ENCODE peak calls at places on chromosome 4, in four cellular contexts. One of them, this sample, is unnamed. For H3K9me3, the result is how much of the 10 kb centered on the place peaks cover.

GRCh38 chr4:119626420-119626819 is 2.2 kb downstream of the PDE5A start:
- DNase-seq in colonic mucosa: no peak
- DNase-seq in tibial nerve: peak
- DNase-seq in psoas muscle: no peak
- DNase-seq in this sample: no peak

GRCh38 chr4:75892508-75892907 is 9.7 kb downstream of the PPEF2 start:
- DNase-seq in tibial nerve: no peak
- DNase-seq in psoas muscle: no peak
- DNase-seq in colonic mucosa: no peak
- DNase-seq in this sample: no peak

GRCh38 chr4:107210450-107211239 is 174.5 kb upstream of the DKK2 start:
- DNase-seq in psoas muscle: no peak
- DNase-seq in tibial nerve: no peak
- DNase-seq in colonic mucosa: no peak
- DNase-seq in this sample: no peak

GRCh38 chr4:33715996-33716395 is 2528.3 kb downstream of the ARAP2 start:
- DNase-seq in psoas muscle: no peak
- DNase-seq in colonic mucosa: no peak
- DNase-seq in tibial nerve: no peak
- DNase-seq in this sample: no peak

GRCh38 chr4:6909970-6910339 is 329 bp downstream of the TBC1D14 start:
- DNase-seq in tibial nerve: no peak
- DNase-seq in psoas muscle: peak
- DNase-seq in colonic mucosa: peak
- DNase-seq in this sample: peak

GRCh38 chr4:144611850-144612249 is 34.1 kb upstream of the HHIP start:
- DNase-seq in colonic mucosa: no peak
- DNase-seq in psoas muscle: no peak
- DNase-seq in tibial nerve: no peak
- DNase-seq in this sample: no peak

GRCh38 chr4:46392421-46392820 is 2.5 kb upstream of the GABRA2 start:
- DNase-seq in colonic mucosa: no peak
- DNase-seq in psoas muscle: no peak
- DNase-seq in tibial nerve: no peak
- DNase-seq in this sample: no peak

GRCh38 chr4:124401611-124402010 is 310.9 kb downstream of the ANKRD50 start:
- DNase-seq in psoas muscle: no peak
- DNase-seq in tibial nerve: no peak
- DNase-seq in colonic mucosa: no peak
- DNase-seq in this sample: no peak

GRCh38 chr4:130306566-130306965 is 1210.6 kb downstream of the C4orf33 start:
- DNase-seq in colonic mucosa: no peak
- DNase-seq in psoas muscle: no peak
- DNase-seq in tibial nerve: no peak
- DNase-seq in this sample: no peak

GRCh38 chr4:76023381-76023780 is at the start of gene CXCL10:
- DNase-seq in psoas muscle: no peak
- DNase-seq in tibial nerve: no peak
- DNase-seq in colonic mucosa: no peak
- DNase-seq in this sample: no peak

GRCh38 chr4:35970366-35970960 is 273.9 kb downstream of the ARAP2 start:
- DNase-seq in colonic mucosa: no peak
- DNase-seq in tibial nerve: no peak
- DNase-seq in psoas muscle: no peak
- DNase-seq in this sample: no peak

GRCh38 chr4:156623376-156623775 is 348.2 kb downstream of the PDGFC start:
- DNase-seq in psoas muscle: no peak
- DNase-seq in tibial nerve: no peak
- DNase-seq in colonic mucosa: no peak
- DNase-seq in this sample: no peak

GRCh38 chr4:103032575-103032974 is 13.1 kb upstream of the SLC9B1 start:
- DNase-seq in tibial nerve: no peak
- DNase-seq in colonic mucosa: no peak
- DNase-seq in psoas muscle: no peak
- DNase-seq in this sample: no peak

GRCh38 chr4:6959261-6959660 is 49.6 kb downstream of the TBC1D14 start:
- DNase-seq in colonic mucosa: no peak
- DNase-seq in psoas muscle: no peak
- DNase-seq in tibial nerve: no peak
- DNase-seq in this sample: no peak

GRCh38 chr4:165207016-165207430 is 338 bp upstream of the KLHL2 start:
- DNase-seq in tibial nerve: no peak
- DNase-seq in colonic mucosa: peak
- DNase-seq in psoas muscle: no peak
- DNase-seq in this sample: no peak

GRCh38 chr4:151862766-151863165 is 102.0 kb upstream of the GATB start:
- DNase-seq in psoas muscle: no peak
- DNase-seq in colonic mucosa: no peak
- DNase-seq in tibial nerve: no peak
- DNase-seq in this sample: no peak

GRCh38 chr4:11799182-11799581 is 370.5 kb upstream of the HS3ST1 start:
- DNase-seq in tibial nerve: no peak
- DNase-seq in psoas muscle: no peak
- DNase-seq in colonic mucosa: peak
- DNase-seq in this sample: no peak

GRCh38 chr4:147381749-147382148 is 99.1 kb upstream of the EDNRA start:
- DNase-seq in psoas muscle: no peak
- DNase-seq in tibial nerve: no peak
- DNase-seq in colonic mucosa: no peak
- DNase-seq in this sample: no peak

GRCh38 chr4:83212041-83212851 is 72.4 kb downstream of the COQ2 start:
- DNase-seq in psoas muscle: no peak
- DNase-seq in tibial nerve: no peak
- DNase-seq in colonic mucosa: peak
- DNase-seq in this sample: no peak

GRCh38 chr4:147732516-147733193 is 767 bp downstream of the ARHGAP10 start:
- DNase-seq in colonic mucosa: peak
- DNase-seq in tibial nerve: peak
- DNase-seq in psoas muscle: peak
- DNase-seq in this sample: peak

GRCh38 chr4:176981551-176981950 is 188.8 kb upstream of the VEGFC start:
- DNase-seq in tibial nerve: no peak
- DNase-seq in psoas muscle: no peak
- DNase-seq in colonic mucosa: no peak
- DNase-seq in this sample: no peak

GRCh38 chr4:145418739-145419138 is 62.9 kb upstream of the SMAD1 start:
- DNase-seq in psoas muscle: no peak
- DNase-seq in colonic mucosa: no peak
- DNase-seq in tibial nerve: no peak
- DNase-seq in this sample: no peak

GRCh38 chr4:108834787-108835384 is 72.0 kb upstream of the ETNPPL start:
- DNase-seq in tibial nerve: no peak
- DNase-seq in psoas muscle: no peak
- DNase-seq in colonic mucosa: no peak
- DNase-seq in this sample: no peak

GRCh38 chr4:83010111-83010521 is 507 bp downstream of the LIN54 start:
- DNase-seq in tibial nerve: no peak
- DNase-seq in psoas muscle: no peak
- DNase-seq in colonic mucosa: no peak
- DNase-seq in this sample: no peak

GRCh38 chr4:177118596-177118995 is 191.1 kb upstream of the NEIL3 start:
- DNase-seq in psoas muscle: no peak
- DNase-seq in colonic mucosa: no peak
- DNase-seq in tibial nerve: peak
- DNase-seq in this sample: peak

GRCh38 chr4:12172198-12172970 is 743.7 kb upstream of the HS3ST1 start:
- DNase-seq in psoas muscle: no peak
- DNase-seq in colonic mucosa: no peak
- DNase-seq in tibial nerve: no peak
- DNase-seq in this sample: no peak

GRCh38 chr4:125359960-125360628 is 45.3 kb downstream of the FAT4 start:
- DNase-seq in tibial nerve: no peak
- DNase-seq in psoas muscle: no peak
- DNase-seq in colonic mucosa: no peak
- DNase-seq in this sample: no peak

GRCh38 chr4:109985993-109986640 is 73.4 kb downstream of the EGF start:
- DNase-seq in colonic mucosa: no peak
- DNase-seq in psoas muscle: no peak
- DNase-seq in tibial nerve: no peak
- DNase-seq in this sample: no peak

GRCh38 chr4:176306837-176307590 is 12.8 kb upstream of the SPCS3 start:
- DNase-seq in tibial nerve: no peak
- DNase-seq in colonic mucosa: no peak
- DNase-seq in psoas muscle: no peak
- DNase-seq in this sample: no peak

DNA sequence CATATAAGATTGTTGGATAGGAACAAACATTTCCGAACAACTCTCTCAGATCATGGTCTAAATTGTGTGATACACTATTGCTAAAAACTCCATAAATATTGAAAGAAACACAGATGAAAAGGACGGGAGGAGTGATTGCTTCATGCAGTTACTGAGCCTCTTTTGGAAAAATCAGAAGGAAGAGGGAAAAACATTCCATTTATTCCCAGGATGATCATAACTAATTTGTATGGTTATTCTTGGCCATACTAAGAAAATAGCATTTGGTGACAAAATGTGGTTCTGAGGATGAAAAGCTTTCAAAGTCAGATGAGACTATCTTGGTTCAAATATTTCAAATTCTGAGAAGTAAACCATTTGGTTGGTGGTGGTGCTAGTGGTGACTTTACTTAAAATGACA is 305.3 kb upstream of the LDB2 start:
- DNase-seq in psoas muscle: no peak
- DNase-seq in tibial nerve: no peak
- DNase-seq in colonic mucosa: no peak
- DNase-seq in this sample: no peak
- H3K4me3 ChIP-seq in psoas muscle: no peak
- H3K4me3 ChIP-seq in tibial nerve: no peak
- H3K4me3 ChIP-seq in colonic mucosa: no peak
- H3K4me3 ChIP-seq in this sample: no peak

DNA sequence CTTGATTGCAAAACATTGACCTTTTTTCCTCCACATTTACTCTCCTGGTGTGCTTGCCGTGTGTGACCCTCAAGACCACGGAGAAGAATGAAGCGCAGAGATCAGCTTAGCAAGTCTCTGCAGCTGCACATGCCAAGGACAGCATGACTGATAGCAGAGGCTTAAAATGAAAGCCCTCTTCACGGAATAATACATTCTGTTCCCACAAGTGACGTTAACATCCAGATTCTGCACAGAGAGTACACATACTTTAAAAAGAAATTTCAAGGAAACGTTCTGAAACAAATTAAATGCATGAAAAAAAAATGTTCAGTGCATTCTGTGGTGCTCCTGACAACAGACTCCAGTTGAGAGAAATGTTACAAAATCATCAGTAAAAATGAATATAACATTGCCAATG is 60.9 kb downstream of the SLC7A11 start:
- DNase-seq in psoas muscle: no peak
- DNase-seq in tibial nerve: peak
- DNase-seq in colonic mucosa: no peak
- DNase-seq in this sample: no peak
- H3K27ac ChIP-seq in psoas muscle: no peak
- H3K27ac ChIP-seq in tibial nerve: no peak
- H3K27ac ChIP-seq in colonic mucosa: no peak
- H3K27ac ChIP-seq in this sample: no peak

GRCh38 chr4:105133976-105134375 is 12.7 kb upstream of the TET2 start:
- DNase-seq in psoas muscle: no peak
- DNase-seq in colonic mucosa: no peak
- DNase-seq in tibial nerve: no peak
- DNase-seq in this sample: no peak
- H3K9me3 ChIP-seq in psoas muscle: under half
- H3K9me3 ChIP-seq in colonic mucosa: under half
- H3K9me3 ChIP-seq in tibial nerve: under half
- H3K9me3 ChIP-seq in this sample: under half

GRCh38 chr4:127632420-127633403 is at the start of gene INTU:
- DNase-seq in psoas muscle: peak
- DNase-seq in tibial nerve: peak
- DNase-seq in colonic mucosa: peak
- DNase-seq in this sample: peak

GRCh38 chr4:127631420-127631819 is 1.3 kb upstream of the INTU start:
- DNase-seq in colonic mucosa: no peak
- DNase-seq in tibial nerve: no peak
- DNase-seq in psoas muscle: no peak
- DNase-seq in this sample: no peak

GRCh38 chr4:127630152-127630551 is 2.6 kb upstream of the INTU start:
- DNase-seq in colonic mucosa: no peak
- DNase-seq in psoas muscle: no peak
- DNase-seq in tibial nerve: no peak
- DNase-seq in this sample: no peak

GRCh38 chr4:127634181-127634580 is 1.4 kb downstream of the INTU start:
- DNase-seq in colonic mucosa: no peak
- DNase-seq in psoas muscle: no peak
- DNase-seq in tibial nerve: no peak
- DNase-seq in this sample: no peak
- H3K4me3 ChIP-seq in colonic mucosa: no peak
- H3K4me3 ChIP-seq in psoas muscle: no peak
- H3K4me3 ChIP-seq in tibial nerve: no peak
- H3K4me3 ChIP-seq in this sample: no peak

GRCh38 chr4:26361287-26361686 is 40.5 kb downstream of the RBPJ start:
- DNase-seq in colonic mucosa: no peak
- DNase-seq in tibial nerve: no peak
- DNase-seq in psoas muscle: no peak
- DNase-seq in this sample: no peak
- H3K27ac ChIP-seq in colonic mucosa: no peak
- H3K27ac ChIP-seq in tibial nerve: no peak
- H3K27ac ChIP-seq in psoas muscle: no peak
- H3K27ac ChIP-seq in this sample: no peak

GRCh38 chr4:170777663-170778062 is 687.9 kb upstream of the AADAT start:
- DNase-seq in tibial nerve: no peak
- DNase-seq in psoas muscle: no peak
- DNase-seq in colonic mucosa: no peak
- DNase-seq in this sample: no peak
- H3K9me3 ChIP-seq in tibial nerve: under half
- H3K9me3 ChIP-seq in psoas muscle: under half
- H3K9me3 ChIP-seq in colonic mucosa: under half
- H3K9me3 ChIP-seq in this sample: under half

GRCh38 chr4:78322032-78322431 is 229.5 kb upstream of the ANXA3 start:
- DNase-seq in psoas muscle: no peak
- DNase-seq in colonic mucosa: no peak
- DNase-seq in tibial nerve: no peak
- DNase-seq in this sample: no peak
- H3K4me3 ChIP-seq in psoas muscle: no peak
- H3K4me3 ChIP-seq in colonic mucosa: no peak
- H3K4me3 ChIP-seq in tibial nerve: no peak
- H3K4me3 ChIP-seq in this sample: no peak

DNA sequence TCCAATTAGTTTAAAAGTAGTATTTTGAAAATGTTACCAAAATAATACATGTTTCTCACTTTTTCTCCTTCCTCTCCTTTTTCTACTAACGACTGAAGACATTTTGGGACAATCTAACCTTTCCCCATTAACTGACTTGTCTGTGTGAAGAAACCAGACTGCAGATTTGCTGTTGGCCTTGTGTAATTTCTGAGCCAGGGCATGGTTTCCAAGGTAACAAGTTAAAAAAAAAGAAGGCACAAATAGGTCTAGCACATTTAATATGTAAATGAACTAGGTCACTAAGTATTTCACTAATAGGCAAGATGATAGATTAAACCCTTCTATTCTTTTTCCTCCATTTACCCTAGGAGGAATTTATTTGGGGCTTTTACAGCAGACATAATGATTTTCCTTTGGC is 72.2 kb downstream of the TSPAN5 start:
- DNase-seq in colonic mucosa: no peak
- DNase-seq in tibial nerve: no peak
- DNase-seq in psoas muscle: no peak
- DNase-seq in this sample: no peak
- H3K27ac ChIP-seq in colonic mucosa: no peak
- H3K27ac ChIP-seq in tibial nerve: peak
- H3K27ac ChIP-seq in psoas muscle: no peak
- H3K27ac ChIP-seq in this sample: no peak

GRCh38 chr4:13535708-13536361 is 8.5 kb downstream of the NKX3-2 start:
- DNase-seq in psoas muscle: no peak
- DNase-seq in tibial nerve: no peak
- DNase-seq in colonic mucosa: no peak
- DNase-seq in this sample: no peak
- H3K9me3 ChIP-seq in psoas muscle: under half
- H3K9me3 ChIP-seq in tibial nerve: under half
- H3K9me3 ChIP-seq in colonic mucosa: under half
- H3K9me3 ChIP-seq in this sample: under half

GRCh38 chr4:153488006-153488718 is 22.0 kb downstream of the TMEM131L start:
- DNase-seq in colonic mucosa: no peak
- DNase-seq in tibial nerve: no peak
- DNase-seq in psoas muscle: no peak
- DNase-seq in this sample: no peak
- H3K4me3 ChIP-seq in colonic mucosa: peak
- H3K4me3 ChIP-seq in tibial nerve: no peak
- H3K4me3 ChIP-seq in psoas muscle: peak
- H3K4me3 ChIP-seq in this sample: peak